ENCODE peak calls at places on chromosome 15, in seven cellular contexts. N is WTC11, X is left ventricle myocardium inferior, F is bronchial epithelial cell, Y is RWPE2, E is left lung, L is lower leg skin. C is an unnamed sample.

GRCh38 chr15:70054366-70054765 is 43.4 kb downstream of the TLE3 start:
- DNase-seq in N (no peak), X (no peak), F (no peak), Y (peak; percentile 70), E (no peak), L (no peak), C (peak; percentile 43)

GRCh38 chr15:69031013-69032001 is 16.8 kb downstream of the NOX5 start:
- DNase-seq in N (peak; percentile 81), X (peak; percentile 24), F (peak; percentile 40), Y (no peak), E (peak; percentile 63), L (no peak), C (peak; percentile 53)

GRCh38 chr15:39583586-39584265 is 2.8 kb downstream of the THBS1 start:
- DNase-seq in N (peak; percentile 57), X (no peak), F (peak; percentile 39), Y (no peak), E (no peak), L (no peak), C (no peak)

GRCh38 chr15:90710436-90710835 is 6.7 kb upstream of the BLM start:
- DNase-seq in N (peak; percentile 31), X (no peak), F (no peak), Y (no peak), E (peak; percentile 69), L (no peak), C (no peak)

GRCh38 chr15:78909791-78910228 is 35.0 kb downstream of the CTSH start:
- DNase-seq in N (peak; percentile 65), X (no peak), F (peak; percentile 39), Y (no peak), E (no peak), L (peak; percentile 77), C (no peak)

GRCh38 chr15:51218249-51218648 is 120.1 kb downstream of the CYP19A1 start:
- DNase-seq in N (no peak), X (no peak), F (no peak), Y (no peak), E (no peak), L (no peak), C (no peak)

GRCh38 chr15:85704021-85704420 is 90.7 kb downstream of the KLHL25 start:
- DNase-seq in N (no peak), X (no peak), F (no peak), Y (no peak), E (no peak), L (no peak), C (no peak)

GRCh38 chr15:63000706-63001105 is 41.8 kb upstream of the TPM1 start:
- DNase-seq in N (no peak), X (no peak), F (no peak), Y (no peak), E (no peak), L (peak; percentile 29), C (no peak)

GRCh38 chr15:25331860-25332259 is 107.0 kb downstream of the UBE3A start:
- DNase-seq in N (no peak), X (no peak), F (no peak), Y (no peak), E (no peak), L (no peak), C (no peak)

GRCh38 chr15:89184886-89185526 is 36.4 kb downstream of the RLBP1 start:
- DNase-seq in N (no peak), X (no peak), F (no peak), Y (no peak), E (no peak), L (no peak), C (no peak)
- TF ChIP-seq CTCF in N (no peak), X (no peak), F (no peak), Y (no peak), E (no peak), L (no peak), C (no peak)

DNA sequence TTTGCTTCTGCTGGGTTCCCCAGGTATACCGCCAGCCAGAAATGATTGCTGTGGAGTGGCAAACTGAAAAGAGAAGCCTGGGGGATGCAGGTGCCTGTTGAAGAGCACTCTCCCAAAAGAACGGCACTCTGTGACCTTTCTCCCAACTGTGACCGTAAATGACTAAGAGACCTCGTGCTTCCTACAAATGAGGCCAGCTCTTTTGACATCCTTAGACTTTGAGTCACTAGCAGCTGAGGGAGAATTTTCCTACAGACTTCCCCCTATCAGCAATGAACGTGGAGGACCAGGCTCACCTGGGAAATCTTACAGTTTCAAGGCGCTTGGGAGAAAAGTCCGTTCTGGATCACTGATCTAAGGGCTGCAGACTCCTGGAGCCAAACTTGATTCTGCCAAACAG is 8.6 kb downstream of the AQP9 start:
- DNase-seq in N (no peak), X (no peak), F (peak; percentile 37), Y (no peak), E (peak; percentile 37), L (no peak), C (peak; percentile 86)
- TF ChIP-seq CTCF in N (no peak), X (no peak), F (no peak), Y (no peak), E (no peak), L (no peak), C (no peak)

GRCh38 chr15:75687486-75688277 is 25.0 kb downstream of the CSPG4 start:
- DNase-seq in N (no peak), X (no peak), F (no peak), Y (no peak), E (no peak), L (no peak), C (no peak)

GRCh38 chr15:75688278-75688557 is 24.4 kb downstream of the CSPG4 start:
- DNase-seq in N (no peak), X (no peak), F (no peak), Y (no peak), E (no peak), L (no peak), C (no peak)

GRCh38 chr15:75682181-75683135 is 30.2 kb downstream of the CSPG4 start:
- DNase-seq in N (no peak), X (no peak), F (no peak), Y (no peak), E (no peak), L (no peak), C (no peak)

GRCh38 chr15:75685195-75685594 is 27.5 kb downstream of the CSPG4 start:
- DNase-seq in N (no peak), X (no peak), F (no peak), Y (no peak), E (no peak), L (no peak), C (no peak)

DNA sequence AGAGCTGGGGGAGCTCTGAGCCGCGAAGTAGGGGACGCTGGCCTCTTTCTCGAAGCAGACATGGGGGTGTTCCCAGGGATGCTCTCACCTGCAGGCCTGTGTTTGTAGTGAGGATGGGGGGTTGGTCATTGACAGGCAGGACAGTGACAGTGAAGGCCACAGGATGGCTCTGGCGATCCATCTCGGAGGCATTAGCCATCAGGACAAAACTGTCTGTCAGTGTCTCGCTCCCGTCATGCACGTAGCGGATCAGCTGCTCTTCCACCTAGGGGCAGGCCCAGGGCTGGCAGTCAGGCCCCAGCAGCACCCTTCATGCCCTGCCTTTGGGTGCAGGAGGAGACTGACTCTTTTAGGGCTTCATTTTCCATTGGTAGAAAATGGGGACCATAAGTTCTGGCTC is 28.0 kb downstream of the CSPG4 start:
- DNase-seq in N (no peak), X (no peak), F (no peak), Y (no peak), E (no peak), L (no peak), C (no peak)
- TF ChIP-seq CTCF in N (no peak), X (no peak), F (no peak), Y (no peak), E (no peak), L (no peak), C (no peak)

GRCh38 chr15:45200799-45201556 is 13.2 kb upstream of the SHF start:
- DNase-seq in N (peak; percentile 93), X (peak; percentile 82), F (peak; percentile 79), Y (peak; percentile 86), E (peak; percentile 86), L (peak; percentile 98), C (peak; percentile 81)

GRCh38 chr15:45199136-45199810 is 11.5 kb upstream of the SHF start:
- DNase-seq in N (peak; percentile 29), X (no peak), F (peak; percentile 35), Y (no peak), E (no peak), L (no peak), C (no peak)

GRCh38 chr15:45200001-45200798 is 12.4 kb upstream of the SHF start:
- DNase-seq in N (peak; percentile 96), X (peak; percentile 92), F (peak; percentile 90), Y (peak; percentile 91), E (peak; percentile 94), L (peak; percentile 100), C (peak; percentile 97)

GRCh38 chr15:45197512-45197911 is 9.7 kb upstream of the SHF start:
- DNase-seq in N (no peak), X (no peak), F (peak; percentile 80), Y (no peak), E (no peak), L (peak; percentile 56), C (no peak)

DNA sequence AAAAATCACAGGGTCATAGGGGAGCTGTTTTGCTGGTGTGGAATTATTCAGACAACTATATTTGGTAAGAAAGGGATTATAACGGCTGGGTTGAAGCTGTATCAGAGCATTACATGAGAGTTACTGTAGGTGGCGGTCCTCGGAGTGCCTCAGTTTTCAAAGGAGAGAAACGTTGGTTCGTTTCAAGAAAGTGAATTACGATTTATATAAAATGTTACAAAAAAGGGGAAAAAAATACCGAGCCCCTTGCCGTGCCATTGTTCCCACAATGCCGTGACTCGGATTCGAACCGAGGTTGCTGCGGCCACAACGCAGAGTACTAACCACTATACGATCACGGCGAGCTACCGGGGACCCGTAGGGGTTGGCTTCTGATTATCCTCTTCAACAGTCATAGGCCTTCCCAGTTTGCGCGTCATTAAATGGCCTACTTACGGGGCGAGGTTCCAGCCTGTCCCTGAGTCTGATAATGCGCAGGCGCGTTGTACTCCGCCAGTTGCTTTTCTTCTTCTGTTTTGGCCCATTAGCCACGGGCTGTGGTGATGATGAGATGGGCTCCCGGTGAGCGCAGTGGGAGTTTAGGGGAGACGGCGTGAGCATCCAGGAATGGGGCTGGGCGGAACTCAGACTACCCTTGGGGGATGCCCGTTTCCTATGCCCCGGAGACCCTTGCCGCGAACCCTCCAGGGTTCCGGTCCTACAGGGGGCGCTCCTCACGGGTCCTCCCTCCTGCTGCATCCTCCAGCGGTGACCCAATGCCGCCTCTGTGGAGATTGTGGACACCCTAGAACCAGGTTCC is 10.8 kb upstream of the SHF start:
- DNase-seq in N (peak; percentile 90), X (peak; percentile 92), F (peak; percentile 90), Y (peak; percentile 96), E (peak; percentile 93), L (peak; percentile 99), C (peak; percentile 96)
- TF ChIP-seq CTCF in N (peak; percentile 46), X (peak; percentile 73), F (peak; percentile 91), Y (peak; percentile 94), E (peak; percentile 62), L (peak; percentile 49), C (peak; percentile 67)

C was measured in CD14-positive monocyte.